ENCODE peak calls at places on chromosomes 11 and 22, in four cellular contexts. One of them, this sample, is unnamed. For H3K9me2, the result is how much of the 10 kb centered on the place peaks cover.

GRCh38 chr11:70876685-70877084 is 375.7 kb downstream of the SHANK2 start:
- DNase-seq in PC-3: no peak
- DNase-seq in HCT116: no peak
- DNase-seq in GM23248: no peak
- DNase-seq in this sample: no peak

GRCh38 chr22:46653596-46653995 is 33.4 kb downstream of the GRAMD4 start:
- DNase-seq in PC-3: no peak
- DNase-seq in HCT116: no peak
- DNase-seq in GM23248: no peak
- DNase-seq in this sample: no peak

GRCh38 chr11:128784059-128784804 is 82.9 kb downstream of the KCNJ1 start:
- DNase-seq in PC-3: no peak
- DNase-seq in HCT116: no peak
- DNase-seq in GM23248: no peak
- DNase-seq in this sample: no peak

GRCh38 chr11:47106839-47107520 is 69.7 kb downstream of the ARFGAP2 start:
- DNase-seq in PC-3: no peak
- DNase-seq in HCT116: no peak
- DNase-seq in GM23248: no peak
- DNase-seq in this sample: no peak

GRCh38 chr22:47320560-47320959 is 558.1 kb downstream of the TBC1D22A start:
- DNase-seq in PC-3: no peak
- DNase-seq in HCT116: no peak
- DNase-seq in GM23248: no peak
- DNase-seq in this sample: no peak

GRCh38 chr11:130522284-130522961 is 74.0 kb downstream of the ADAMTS15 start:
- DNase-seq in PC-3: peak
- DNase-seq in HCT116: peak
- DNase-seq in GM23248: peak
- DNase-seq in this sample: no peak

GRCh38 chr11:2369320-2369719 is 7.8 kb upstream of the CD81 start:
- DNase-seq in PC-3: no peak
- DNase-seq in HCT116: no peak
- DNase-seq in GM23248: no peak
- DNase-seq in this sample: no peak

GRCh38 chr11:97363331-97363730 is 973.5 kb downstream of the JRKL start:
- DNase-seq in PC-3: no peak
- DNase-seq in HCT116: no peak
- DNase-seq in GM23248: no peak
- DNase-seq in this sample: no peak

GRCh38 chr11:79708319-79708928 is 267.6 kb upstream of the TENM4 start:
- DNase-seq in PC-3: peak
- DNase-seq in HCT116: no peak
- DNase-seq in GM23248: peak
- DNase-seq in this sample: peak

GRCh38 chr11:59012942-59013256 is 73.2 kb upstream of the GLYATL1B start:
- DNase-seq in PC-3: no peak
- DNase-seq in HCT116: no peak
- DNase-seq in GM23248: no peak
- DNase-seq in this sample: no peak

GRCh38 chr11:132898676-132899075 is 633.6 kb downstream of the OPCML start:
- DNase-seq in PC-3: no peak
- DNase-seq in HCT116: no peak
- DNase-seq in GM23248: no peak
- DNase-seq in this sample: no peak
- H3K9me2 ChIP-seq in PC-3: under half
- H3K9me2 ChIP-seq in HCT116: under half
- H3K9me2 ChIP-seq in GM23248: under half
- H3K9me2 ChIP-seq in this sample: under half

DNA sequence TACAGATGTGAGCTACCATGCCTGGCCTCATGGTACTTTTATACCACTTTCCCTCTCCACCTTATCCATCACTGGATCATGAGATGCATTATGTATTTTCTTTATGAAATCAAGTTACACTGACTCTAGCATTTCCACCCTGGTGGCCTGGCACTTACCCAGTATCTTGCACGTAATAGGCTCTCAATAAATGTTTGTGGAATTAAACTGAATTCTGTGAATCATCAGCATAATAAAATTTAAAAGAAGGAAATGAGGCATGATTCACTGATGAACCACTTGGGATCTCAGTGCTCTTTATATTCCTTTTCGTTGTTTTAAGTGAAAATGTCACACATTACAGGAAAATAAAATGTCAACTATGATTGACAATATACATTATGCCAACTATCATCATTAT is 25.1 kb downstream of the ADM start:
- DNase-seq in PC-3: peak
- DNase-seq in HCT116: no peak
- DNase-seq in GM23248: peak
- DNase-seq in this sample: no peak
- TF ChIP-seq EZH2phosphoT487 in PC-3: no peak
- TF ChIP-seq EZH2phosphoT487 in HCT116: no peak
- TF ChIP-seq EZH2phosphoT487 in GM23248: no peak
- TF ChIP-seq EZH2phosphoT487 in this sample: no peak

GRCh38 chr11:132898021-132898420 is 634.3 kb downstream of the OPCML start:
- DNase-seq in PC-3: no peak
- DNase-seq in HCT116: no peak
- DNase-seq in GM23248: no peak
- DNase-seq in this sample: no peak
- H3K9me2 ChIP-seq in PC-3: under half
- H3K9me2 ChIP-seq in HCT116: under half
- H3K9me2 ChIP-seq in GM23248: under half
- H3K9me2 ChIP-seq in this sample: under half

GRCh38 chr11:15748107-15748506 is 608.2 kb downstream of the SOX6 start:
- DNase-seq in PC-3: no peak
- DNase-seq in HCT116: no peak
- DNase-seq in GM23248: no peak
- DNase-seq in this sample: no peak

GRCh38 chr11:15745266-15745665 is 611.1 kb downstream of the SOX6 start:
- DNase-seq in PC-3: peak
- DNase-seq in HCT116: no peak
- DNase-seq in GM23248: no peak
- DNase-seq in this sample: no peak

GRCh38 chr11:15744693-15745092 is 611.7 kb downstream of the SOX6 start:
- DNase-seq in PC-3: no peak
- DNase-seq in HCT116: no peak
- DNase-seq in GM23248: no peak
- DNase-seq in this sample: no peak

GRCh38 chr11:15748673-15749190 is 607.6 kb downstream of the SOX6 start:
- DNase-seq in PC-3: no peak
- DNase-seq in HCT116: no peak
- DNase-seq in GM23248: no peak
- DNase-seq in this sample: no peak

GRCh38 chr11:15747671-15748070 is 608.7 kb downstream of the SOX6 start:
- DNase-seq in PC-3: no peak
- DNase-seq in HCT116: no peak
- DNase-seq in GM23248: no peak
- DNase-seq in this sample: no peak
- TF ChIP-seq EZH2phosphoT487 in PC-3: no peak
- TF ChIP-seq EZH2phosphoT487 in HCT116: no peak
- TF ChIP-seq EZH2phosphoT487 in GM23248: no peak
- TF ChIP-seq EZH2phosphoT487 in this sample: no peak

DNA sequence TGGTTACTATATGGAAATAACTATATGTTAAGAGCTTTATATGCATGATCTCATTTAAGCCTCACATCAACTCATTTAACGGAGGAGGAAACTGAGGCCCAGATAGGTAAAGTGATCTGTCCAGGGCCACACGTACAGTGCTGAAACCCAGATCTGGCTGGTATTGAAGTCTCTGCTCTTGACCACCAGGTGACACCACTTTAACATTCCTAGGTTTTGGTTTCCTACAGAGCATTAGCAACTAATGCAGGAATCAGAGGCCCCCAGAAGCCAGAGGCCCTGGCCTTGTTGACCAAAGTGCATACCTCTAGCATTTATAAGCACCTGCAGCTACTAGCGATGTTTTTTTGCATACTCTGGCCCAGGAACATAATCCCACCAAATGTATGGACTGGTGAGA is 12.9 kb upstream of the LIMK2 start:
- DNase-seq in PC-3: no peak
- DNase-seq in HCT116: no peak
- DNase-seq in GM23248: no peak
- DNase-seq in this sample: no peak
- H3K9me2 ChIP-seq in PC-3: under half
- H3K9me2 ChIP-seq in HCT116: under half
- H3K9me2 ChIP-seq in GM23248: under half
- H3K9me2 ChIP-seq in this sample: under half

GRCh38 chr11:102142333-102142732 is 32.1 kb downstream of the YAP1 start:
- DNase-seq in PC-3: no peak
- DNase-seq in HCT116: no peak
- DNase-seq in GM23248: peak
- DNase-seq in this sample: no peak
- TF ChIP-seq EZH2phosphoT487 in PC-3: no peak
- TF ChIP-seq EZH2phosphoT487 in HCT116: no peak
- TF ChIP-seq EZH2phosphoT487 in GM23248: no peak
- TF ChIP-seq EZH2phosphoT487 in this sample: no peak

This sample was measured in MM.1S.